ENCODE peak calls at places on chromosomes 4 and X, in four cellular contexts. Z is suprapubic skin, T is SK-N-SH, X is ovary. H is an unnamed sample. For H3K27me3, the result is how much of the 10 kb centered on the place peaks cover.

GRCh38 chrX:115525486-115525885 is 35.5 kb upstream of the PLS3 start:
- DNase-seq in X (no peak), T (no peak), Z (no peak), H (no peak)

GRCh38 chr4:145289403-145290076 is 109.2 kb upstream of the OTUD4 start:
- DNase-seq in X (no peak), T (no peak), Z (no peak), H (no peak)

GRCh38 chr4:175090116-175090515 is 172.0 kb downstream of the ADAM29 start:
- DNase-seq in T (no peak), X (no peak), Z (no peak), H (no peak)

GRCh38 chr4:61333490-61333889 is 133.4 kb downstream of the ADGRL3 start:
- DNase-seq in Z (no peak), T (no peak), X (no peak), H (no peak)

GRCh38 chr4:183906736-183907651 is 1.9 kb downstream of the STOX2 start:
- DNase-seq in T (peak), X (peak), Z (no peak), H (no peak)

GRCh38 chr4:145178740-145179139 is 1.6 kb downstream of the OTUD4 start:
- DNase-seq in T (peak), Z (no peak), X (no peak), H (no peak)

GRCh38 chr4:32876546-32876945 is 2156.4 kb downstream of the PCDH7 start:
- DNase-seq in T (no peak), X (no peak), Z (no peak), H (no peak)

GRCh38 chr4:89026542-89026941 is 30.4 kb downstream of the FAM13A start:
- DNase-seq in Z (no peak), X (no peak), T (no peak), H (no peak)

GRCh38 chr4:3623106-3623505 is 90.9 kb upstream of the LRPAP1 start:
- DNase-seq in X (no peak), Z (no peak), T (no peak), H (no peak)

GRCh38 chr4:69470561-69470960 is 25.1 kb downstream of the UGT2B4 start:
- DNase-seq in T (peak), Z (no peak), X (no peak), H (no peak)
- TF ChIP-seq CTCF in T (no peak), Z (no peak), X (no peak), H (no peak)

DNA sequence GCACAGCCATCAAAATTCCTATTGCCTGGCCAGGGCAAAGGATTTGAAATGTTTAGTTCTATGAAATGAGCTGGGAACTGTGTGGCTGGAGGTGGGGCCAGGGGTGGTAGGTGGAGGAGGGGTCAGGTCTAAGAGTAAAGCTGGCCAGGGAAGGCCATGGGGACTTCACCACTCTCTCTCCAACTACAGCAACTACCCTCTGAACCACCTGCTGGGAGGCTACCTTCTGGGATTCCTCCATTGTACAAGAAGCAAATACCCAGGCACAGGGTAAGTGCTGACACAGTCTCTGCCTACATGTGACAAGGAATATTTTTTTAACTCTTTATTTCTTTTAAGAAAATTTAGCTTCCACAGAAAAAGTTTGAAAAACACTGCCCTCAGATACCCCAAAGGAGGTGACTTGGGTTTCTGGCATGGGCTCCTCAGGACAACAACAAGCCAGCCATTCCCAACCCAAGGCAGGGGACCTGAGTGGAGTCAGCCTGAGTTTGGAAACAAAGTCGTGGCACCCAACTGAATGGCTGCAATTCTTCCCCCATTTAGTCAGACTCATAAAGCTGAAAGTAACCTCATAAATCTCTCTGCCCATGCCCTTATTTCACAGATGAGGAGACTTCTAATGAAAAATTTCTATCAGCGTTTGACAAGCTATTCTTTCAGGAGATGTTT is 593.8 kb upstream of the DIPK2B start:
- DNase-seq in X (no peak), Z (no peak), T (no peak), H (no peak)
- TF ChIP-seq EP300 in X (no peak), Z (no peak), T (no peak), H (no peak)

GRCh38 chr4:173515458-173515857 is 14.6 kb downstream of the HAND2 start:
- DNase-seq in T (no peak), Z (no peak), X (no peak), H (no peak)

GRCh38 chr4:173516621-173517612 is 13.1 kb downstream of the HAND2 start:
- DNase-seq in X (peak), T (peak), Z (no peak), H (no peak)

GRCh38 chr4:173513651-173514050 is 16.4 kb downstream of the HAND2 start:
- DNase-seq in T (no peak), Z (no peak), X (no peak), H (no peak)

GRCh38 chr4:173511787-173512361 is 18.2 kb downstream of the HAND2 start:
- DNase-seq in Z (no peak), T (no peak), X (no peak), H (no peak)

DNA sequence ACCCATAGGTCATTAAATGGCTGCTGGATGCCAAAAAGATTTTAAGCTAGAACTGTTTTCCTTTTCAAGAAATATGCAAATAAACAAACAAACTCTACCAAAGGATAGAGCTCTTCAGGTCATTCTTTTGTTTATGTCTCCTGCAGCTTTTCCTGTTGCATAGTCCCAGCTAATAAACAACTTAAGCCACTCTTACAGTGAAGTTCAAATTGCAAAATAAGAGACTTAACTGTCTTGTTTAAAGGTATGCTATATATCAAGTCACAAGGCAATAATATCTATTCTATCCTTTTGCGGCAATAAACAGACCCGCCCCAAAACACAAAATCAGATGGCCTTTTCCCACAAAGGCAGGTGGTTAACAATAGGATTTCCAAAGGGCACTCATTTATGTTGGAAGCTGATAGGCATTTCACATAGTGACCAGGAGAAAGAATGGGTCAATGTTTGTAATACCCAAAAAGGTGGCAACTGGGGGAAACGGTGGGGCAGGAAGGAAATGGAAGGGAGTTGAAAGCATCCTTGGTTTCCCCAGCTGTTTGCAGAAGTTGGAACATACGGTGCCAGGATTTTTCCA is 15.3 kb downstream of the HAND2 start:
- DNase-seq in T (no peak), Z (no peak), X (no peak), H (no peak)
- H3K27me3 ChIP-seq in T (under half), Z (half or more), X (under half), H (half or more)

GRCh38 chr4:154781126-154781982 is at the start of gene RBM46:
- DNase-seq in Z (no peak), X (no peak), T (peak), H (no peak)

GRCh38 chr4:154781983-154782293 is 866 bp downstream of the RBM46 start:
- DNase-seq in X (no peak), Z (no peak), T (no peak), H (no peak)

DNA sequence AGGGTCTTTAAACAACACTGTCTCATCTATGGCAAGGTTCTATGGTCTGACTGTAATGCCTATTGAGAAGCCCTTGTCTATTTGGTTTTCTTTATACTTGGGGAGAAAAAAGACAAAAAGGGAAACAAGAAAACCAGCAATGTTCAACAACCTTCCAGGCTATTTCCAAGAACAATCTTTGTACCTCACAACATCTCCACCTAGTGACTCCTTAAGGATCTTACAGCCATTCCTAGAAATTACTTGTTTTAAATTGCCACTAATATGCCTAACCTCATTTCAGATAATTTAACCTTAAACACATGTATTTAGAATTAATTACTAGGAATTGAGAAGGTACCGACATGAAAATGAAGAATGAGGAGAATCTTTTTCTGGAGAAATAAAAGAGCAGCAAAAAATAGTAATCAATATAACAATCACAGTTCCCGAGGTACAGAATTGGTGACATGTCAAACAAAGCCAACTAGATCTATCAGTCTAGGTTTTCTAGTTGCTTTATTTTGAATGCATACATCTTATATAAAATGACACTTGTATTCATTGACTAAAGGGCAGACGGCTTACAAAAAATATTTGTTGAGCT is 1.6 kb upstream of the RBM46 start:
- DNase-seq in Z (no peak), T (peak), X (no peak), H (no peak)
- TF ChIP-seq CTCF in Z (no peak), T (peak), X (no peak), H (no peak)

DNA sequence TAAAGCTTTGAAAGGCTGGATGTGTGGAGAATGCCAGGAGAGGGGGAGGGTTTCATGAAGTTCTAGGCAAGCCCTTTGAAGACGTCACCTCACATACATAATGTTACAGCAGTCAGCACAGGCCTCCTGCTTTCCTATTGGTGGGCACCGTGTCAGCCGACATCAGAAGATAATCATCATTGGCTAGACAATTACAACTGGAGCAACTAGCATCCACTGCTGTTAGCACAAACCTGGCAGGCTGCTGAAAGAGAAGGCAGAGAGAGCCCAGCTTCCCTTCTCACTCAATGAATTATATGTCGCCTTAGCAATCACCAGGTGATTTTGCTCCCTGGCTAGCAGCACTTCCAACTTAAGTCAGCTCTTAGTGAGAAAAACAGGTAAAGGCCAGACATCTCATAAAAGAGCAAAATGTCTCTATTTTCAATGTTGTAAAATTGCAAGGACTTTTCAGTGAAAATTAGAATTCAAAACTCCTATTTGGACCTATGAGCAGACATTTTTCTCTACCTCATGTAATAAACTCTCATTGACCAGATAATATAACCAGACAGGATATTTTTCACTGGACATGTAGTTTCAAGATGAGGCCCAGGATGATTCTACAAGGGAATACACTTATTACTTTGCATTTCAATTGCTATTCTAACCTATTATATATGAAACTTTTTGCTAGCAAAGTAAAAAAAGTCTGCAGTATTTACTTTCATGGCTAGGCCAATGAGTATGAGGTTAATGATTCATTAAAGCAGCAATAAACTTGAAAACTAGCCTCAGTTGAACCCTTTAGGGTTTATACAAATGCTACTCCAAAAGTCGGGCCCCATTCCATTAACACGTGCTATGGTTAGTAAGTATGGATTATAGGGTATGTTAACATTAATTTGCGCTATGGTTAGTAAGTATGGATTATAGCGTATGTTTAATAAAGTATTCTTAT is 4.3 kb downstream of the ELOVL6 start:
- DNase-seq in X (peak), Z (no peak), T (peak), H (peak)
- TF ChIP-seq EP300 in X (no peak), Z (no peak), T (no peak), H (no peak)

DNA sequence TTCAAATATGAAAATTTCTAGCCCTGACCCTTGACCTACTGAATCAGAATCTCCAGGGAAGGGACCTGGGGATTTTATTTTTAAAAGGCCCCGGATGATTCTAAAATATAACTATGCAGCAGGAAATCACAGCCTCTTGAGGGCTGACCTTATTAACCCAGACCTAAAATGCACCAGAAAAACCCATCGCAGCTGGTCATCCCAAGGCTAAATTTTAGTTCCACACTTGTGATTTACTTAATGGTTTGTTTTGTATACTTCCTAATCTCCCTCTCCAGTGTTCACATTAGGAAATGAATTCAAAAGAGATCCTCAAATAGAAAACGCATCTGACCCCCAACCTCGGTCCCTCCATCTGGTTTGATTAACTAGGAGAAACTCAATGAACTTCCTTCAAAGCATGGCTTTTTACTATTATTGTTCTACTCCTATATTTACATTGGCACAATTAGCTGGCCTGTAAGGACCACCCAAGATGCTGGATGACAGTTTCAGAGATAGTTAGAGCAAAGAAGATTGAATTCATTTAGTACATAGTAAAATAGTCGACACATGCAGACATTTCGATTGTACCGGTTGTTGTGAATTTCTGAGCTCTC is 147.8 kb upstream of the MED14 start:
- DNase-seq in T (no peak), Z (no peak), X (no peak), H (no peak)
- H3K27me3 ChIP-seq in T (under half), Z (under half), X (under half), H (under half)

GRCh38 chr4:75705198-75705712 is 19.1 kb upstream of the USO1 start:
- DNase-seq in X (no peak), T (no peak), Z (no peak), H (no peak)
- TF ChIP-seq CTCF in X (no peak), T (no peak), Z (no peak), H (no peak)

DNA sequence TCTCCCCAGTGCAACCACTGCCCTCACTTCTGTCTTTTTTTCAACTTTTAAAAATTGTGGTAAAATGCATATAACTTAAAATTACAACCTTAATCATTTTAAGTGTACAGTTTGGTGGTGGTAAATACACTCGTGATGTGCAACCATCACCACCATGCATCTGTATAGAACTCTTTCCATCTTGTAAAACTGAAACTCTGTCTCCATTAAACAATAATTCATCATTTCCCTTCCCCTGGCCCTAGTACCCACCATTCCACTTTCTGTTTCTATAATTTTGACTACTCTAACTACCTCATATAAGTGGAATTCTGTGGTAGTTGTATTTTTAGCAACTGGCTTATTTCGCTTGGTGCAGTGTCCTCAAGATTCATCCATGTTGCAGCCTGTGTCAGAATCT is 6.8 kb upstream of the CTBP1 start:
- DNase-seq in Z (no peak), X (no peak), T (no peak), H (no peak)
- TF ChIP-seq EP300 in Z (no peak), X (no peak), T (no peak), H (no peak)

GRCh38 chr4:142347241-142347640 is 498.9 kb downstream of the INPP4B start:
- DNase-seq in Z (no peak), X (no peak), T (no peak), H (no peak)
- H3K27me3 ChIP-seq in Z (under half), X (under half), T (under half), H (under half)